ENCODE peak calls at places on chromosome 11, in six cellular contexts. One of them, this sample, is unnamed. For H3K9me2, the result is how much of the 10 kb centered on the place peaks cover.

GRCh38 chr11:2807276-2807681 is 78.3 kb downstream of the CDKN1C start:
- DNase-seq in HCT116: no peak
- DNase-seq in GM23338: no peak
- DNase-seq in SK-N-SH: peak
- DNase-seq in OCI-LY7: no peak
- DNase-seq in GM23248: no peak
- DNase-seq in this sample: no peak

GRCh38 chr11:70771099-70771885 is 373.0 kb downstream of the CTTN start:
- DNase-seq in GM23248: no peak
- DNase-seq in HCT116: no peak
- DNase-seq in OCI-LY7: no peak
- DNase-seq in GM23338: peak
- DNase-seq in SK-N-SH: no peak
- DNase-seq in this sample: no peak

GRCh38 chr11:65541093-65542010 is 16.5 kb downstream of the SCYL1 start:
- DNase-seq in SK-N-SH: no peak
- DNase-seq in GM23248: no peak
- DNase-seq in GM23338: no peak
- DNase-seq in OCI-LY7: peak
- DNase-seq in HCT116: no peak
- DNase-seq in this sample: no peak

GRCh38 chr11:66071326-66071870 is 1.3 kb downstream of the PACS1 start:
- DNase-seq in HCT116: no peak
- DNase-seq in GM23248: peak
- DNase-seq in SK-N-SH: no peak
- DNase-seq in GM23338: no peak
- DNase-seq in OCI-LY7: no peak
- DNase-seq in this sample: peak

GRCh38 chr11:33723238-33723881 is 12.9 kb downstream of the CD59 start:
- DNase-seq in HCT116: peak
- DNase-seq in SK-N-SH: no peak
- DNase-seq in OCI-LY7: no peak
- DNase-seq in GM23338: no peak
- DNase-seq in GM23248: peak
- DNase-seq in this sample: no peak

GRCh38 chr11:128394436-128395089 is 192.8 kb downstream of the ETS1 start:
- DNase-seq in GM23248: peak
- DNase-seq in SK-N-SH: peak
- DNase-seq in OCI-LY7: no peak
- DNase-seq in HCT116: no peak
- DNase-seq in GM23338: no peak
- DNase-seq in this sample: no peak

GRCh38 chr11:128451651-128452470 is 135.5 kb downstream of the ETS1 start:
- DNase-seq in GM23338: peak
- DNase-seq in OCI-LY7: no peak
- DNase-seq in HCT116: no peak
- DNase-seq in SK-N-SH: no peak
- DNase-seq in GM23248: no peak
- DNase-seq in this sample: no peak

GRCh38 chr11:12195773-12196172 is 85.4 kb downstream of the MICAL2 start:
- DNase-seq in OCI-LY7: no peak
- DNase-seq in GM23248: no peak
- DNase-seq in SK-N-SH: no peak
- DNase-seq in GM23338: no peak
- DNase-seq in HCT116: no peak
- DNase-seq in this sample: no peak

GRCh38 chr11:72605958-72606357 is 68.3 kb downstream of the PDE2A start:
- DNase-seq in OCI-LY7: no peak
- DNase-seq in GM23248: no peak
- DNase-seq in SK-N-SH: no peak
- DNase-seq in GM23338: no peak
- DNase-seq in HCT116: no peak
- DNase-seq in this sample: no peak

GRCh38 chr11:27470166-27470565 is 2.4 kb downstream of the LGR4 start:
- DNase-seq in GM23338: no peak
- DNase-seq in SK-N-SH: no peak
- DNase-seq in GM23248: peak
- DNase-seq in OCI-LY7: no peak
- DNase-seq in HCT116: no peak
- DNase-seq in this sample: no peak

GRCh38 chr11:20050048-20050447 is 110.2 kb downstream of the DBX1 start:
- DNase-seq in HCT116: no peak
- DNase-seq in OCI-LY7: no peak
- DNase-seq in SK-N-SH: no peak
- DNase-seq in GM23338: peak
- DNase-seq in GM23248: no peak
- DNase-seq in this sample: no peak

GRCh38 chr11:79397252-79397651 is 43.6 kb downstream of the TENM4 start:
- DNase-seq in GM23248: peak
- DNase-seq in HCT116: no peak
- DNase-seq in GM23338: no peak
- DNase-seq in SK-N-SH: no peak
- DNase-seq in OCI-LY7: no peak
- DNase-seq in this sample: no peak

GRCh38 chr11:28760676-28761390 is 652.6 kb downstream of the METTL15 start:
- DNase-seq in GM23248: peak
- DNase-seq in GM23338: no peak
- DNase-seq in HCT116: no peak
- DNase-seq in SK-N-SH: no peak
- DNase-seq in OCI-LY7: no peak
- DNase-seq in this sample: no peak
- H3K9me2 ChIP-seq in GM23248: under half
- H3K9me2 ChIP-seq in GM23338: under half
- H3K9me2 ChIP-seq in HCT116: under half
- H3K9me2 ChIP-seq in SK-N-SH: under half
- H3K9me2 ChIP-seq in OCI-LY7: under half
- H3K9me2 ChIP-seq in this sample: under half

GRCh38 chr11:82634091-82634490 is 99.6 kb downstream of the FAM181B start:
- DNase-seq in GM23338: no peak
- DNase-seq in OCI-LY7: no peak
- DNase-seq in GM23248: no peak
- DNase-seq in HCT116: no peak
- DNase-seq in SK-N-SH: no peak
- DNase-seq in this sample: no peak
- H3K9me2 ChIP-seq in GM23338: under half
- H3K9me2 ChIP-seq in OCI-LY7: under half
- H3K9me2 ChIP-seq in GM23248: under half
- H3K9me2 ChIP-seq in HCT116: under half
- H3K9me2 ChIP-seq in SK-N-SH: under half
- H3K9me2 ChIP-seq in this sample: under half

GRCh38 chr11:3810951-3811350 is 2.6 kb downstream of the PGAP2 start:
- DNase-seq in SK-N-SH: no peak
- DNase-seq in GM23248: peak
- DNase-seq in OCI-LY7: no peak
- DNase-seq in GM23338: no peak
- DNase-seq in HCT116: no peak
- DNase-seq in this sample: no peak

GRCh38 chr11:3810446-3810845 is 2.1 kb downstream of the PGAP2 start:
- DNase-seq in HCT116: no peak
- DNase-seq in OCI-LY7: no peak
- DNase-seq in GM23338: no peak
- DNase-seq in GM23248: no peak
- DNase-seq in SK-N-SH: no peak
- DNase-seq in this sample: no peak

GRCh38 chr11:3807856-3808845 is at the start of gene PGAP2:
- DNase-seq in OCI-LY7: peak
- DNase-seq in SK-N-SH: peak
- DNase-seq in GM23338: peak
- DNase-seq in GM23248: peak
- DNase-seq in HCT116: peak
- DNase-seq in this sample: peak

GRCh38 chr11:3809624-3809928 is 1.2 kb downstream of the PGAP2 start:
- DNase-seq in SK-N-SH: no peak
- DNase-seq in OCI-LY7: no peak
- DNase-seq in GM23338: peak
- DNase-seq in HCT116: no peak
- DNase-seq in GM23248: no peak
- DNase-seq in this sample: no peak

DNA sequence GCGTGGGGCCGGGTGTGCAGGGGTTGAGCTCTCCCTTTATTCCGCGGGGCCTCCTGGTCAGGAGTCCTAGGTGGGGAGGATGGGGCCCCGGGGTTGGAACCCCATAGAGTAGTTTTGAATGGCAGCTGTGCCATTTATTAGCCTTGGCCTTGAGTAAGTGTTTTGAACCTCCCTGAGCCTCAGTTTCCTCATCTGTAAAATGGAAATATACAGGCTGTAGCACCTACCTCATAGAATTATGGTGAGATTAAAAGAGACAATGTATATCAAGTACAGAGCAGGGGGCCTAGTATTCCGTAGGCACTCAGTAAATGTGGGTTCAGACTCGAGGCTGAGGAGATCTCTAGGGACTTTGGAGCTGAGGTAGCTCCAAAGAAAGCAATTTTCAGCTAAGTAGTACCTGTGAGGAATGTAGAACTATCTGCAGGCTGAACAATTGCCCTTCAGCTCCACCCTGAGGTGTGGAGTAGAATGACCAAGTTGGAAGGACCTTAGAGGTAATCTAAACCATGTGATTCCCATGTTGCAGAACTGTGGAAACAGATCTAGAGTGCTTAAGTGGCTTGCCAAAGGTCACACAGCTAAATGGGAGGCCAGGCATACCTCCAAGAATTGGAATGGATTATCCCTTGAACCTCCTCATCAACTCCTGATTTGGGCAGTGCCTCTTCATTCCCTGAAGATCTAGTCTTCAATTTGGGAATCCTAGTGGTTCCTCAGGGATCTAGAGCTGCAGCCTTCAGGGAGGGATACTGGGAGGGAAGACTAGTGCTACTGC is 675 bp downstream of the PGAP2 start:
- DNase-seq in OCI-LY7: peak
- DNase-seq in GM23338: peak
- DNase-seq in GM23248: peak
- DNase-seq in SK-N-SH: peak
- DNase-seq in HCT116: peak
- DNase-seq in this sample: peak
- H3K9me2 ChIP-seq in OCI-LY7: under half
- H3K9me2 ChIP-seq in GM23338: under half
- H3K9me2 ChIP-seq in GM23248: under half
- H3K9me2 ChIP-seq in SK-N-SH: under half
- H3K9me2 ChIP-seq in HCT116: under half
- H3K9me2 ChIP-seq in this sample: under half

GRCh38 chr11:44774736-44775135 is 48.0 kb downstream of the TSPAN18 start:
- DNase-seq in GM23338: no peak
- DNase-seq in SK-N-SH: no peak
- DNase-seq in HCT116: no peak
- DNase-seq in OCI-LY7: no peak
- DNase-seq in GM23248: no peak
- DNase-seq in this sample: no peak
- H3K9me2 ChIP-seq in GM23338: under half
- H3K9me2 ChIP-seq in SK-N-SH: under half
- H3K9me2 ChIP-seq in HCT116: under half
- H3K9me2 ChIP-seq in OCI-LY7: under half
- H3K9me2 ChIP-seq in GM23248: under half
- H3K9me2 ChIP-seq in this sample: under half

DNA sequence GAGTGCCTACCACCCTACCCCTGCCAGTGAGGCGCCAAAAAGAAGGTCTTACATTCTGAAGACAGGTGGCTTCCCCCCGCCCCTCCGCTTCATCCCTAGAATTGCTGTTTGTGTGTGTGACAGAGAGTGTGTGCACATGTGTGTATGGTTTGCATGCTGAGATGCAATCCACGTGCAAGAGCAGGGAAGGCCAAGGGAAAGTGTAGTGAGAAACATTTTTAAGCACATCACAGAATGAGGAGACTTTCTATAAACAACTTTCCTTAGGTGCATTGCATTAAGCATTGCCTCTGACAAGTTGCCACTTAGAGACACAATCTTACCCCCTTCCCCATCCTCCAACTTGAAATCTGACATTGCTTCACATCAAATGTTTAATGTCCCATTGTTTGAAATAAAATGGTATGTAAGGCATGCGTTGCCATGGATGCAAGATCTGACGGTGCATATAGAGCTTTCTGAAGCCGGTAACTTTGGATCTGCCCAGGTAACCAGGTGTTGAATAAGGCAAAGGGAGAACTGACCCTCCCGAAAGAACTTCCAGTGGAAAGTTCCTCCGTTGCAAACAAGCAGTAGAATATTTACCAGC is 21.4 kb downstream of the FJX1 start:
- DNase-seq in OCI-LY7: no peak
- DNase-seq in GM23248: no peak
- DNase-seq in GM23338: peak
- DNase-seq in SK-N-SH: no peak
- DNase-seq in HCT116: no peak
- DNase-seq in this sample: no peak
- H3K9me2 ChIP-seq in OCI-LY7: under half
- H3K9me2 ChIP-seq in GM23248: under half
- H3K9me2 ChIP-seq in GM23338: under half
- H3K9me2 ChIP-seq in SK-N-SH: under half
- H3K9me2 ChIP-seq in HCT116: under half
- H3K9me2 ChIP-seq in this sample: under half

DNA sequence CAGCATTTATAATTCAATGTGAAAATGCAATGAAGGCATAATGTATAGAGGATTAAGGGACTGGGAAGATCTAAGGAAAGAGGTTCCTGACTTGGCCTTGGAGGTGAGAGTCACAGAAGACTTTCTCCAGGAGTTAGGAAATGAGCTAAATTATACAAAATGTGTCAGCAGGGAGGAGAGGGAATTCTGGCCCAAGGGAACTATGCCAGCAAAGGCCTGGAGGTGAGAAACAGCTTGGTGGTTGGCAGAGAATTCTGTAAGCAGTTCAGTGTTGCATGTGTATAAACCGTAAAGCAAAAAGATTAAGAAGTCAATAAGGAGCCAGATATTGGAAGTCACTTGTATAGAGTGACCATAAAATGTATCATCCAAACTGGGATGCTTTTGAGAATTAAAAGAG is 142.2 kb upstream of the SESN3 start:
- DNase-seq in SK-N-SH: no peak
- DNase-seq in GM23338: no peak
- DNase-seq in GM23248: no peak
- DNase-seq in OCI-LY7: no peak
- DNase-seq in HCT116: no peak
- DNase-seq in this sample: no peak
- H3K9me2 ChIP-seq in SK-N-SH: under half
- H3K9me2 ChIP-seq in GM23338: under half
- H3K9me2 ChIP-seq in GM23248: under half
- H3K9me2 ChIP-seq in OCI-LY7: under half
- H3K9me2 ChIP-seq in HCT116: under half
- H3K9me2 ChIP-seq in this sample: under half

GRCh38 chr11:14308114-14308896 is 50.7 kb downstream of the RRAS2 start:
- DNase-seq in GM23248: peak
- DNase-seq in SK-N-SH: peak
- DNase-seq in OCI-LY7: peak
- DNase-seq in GM23338: peak
- DNase-seq in HCT116: peak
- DNase-seq in this sample: peak

GRCh38 chr11:14304601-14305000 is 54.4 kb downstream of the RRAS2 start:
- DNase-seq in SK-N-SH: no peak
- DNase-seq in GM23248: no peak
- DNase-seq in GM23338: peak
- DNase-seq in OCI-LY7: no peak
- DNase-seq in HCT116: no peak
- DNase-seq in this sample: no peak

GRCh38 chr11:14308897-14309387 is 50.0 kb downstream of the RRAS2 start:
- DNase-seq in GM23338: no peak
- DNase-seq in HCT116: no peak
- DNase-seq in GM23248: no peak
- DNase-seq in SK-N-SH: no peak
- DNase-seq in OCI-LY7: no peak
- DNase-seq in this sample: no peak

GRCh38 chr11:14306481-14306880 is 52.5 kb downstream of the RRAS2 start:
- DNase-seq in SK-N-SH: no peak
- DNase-seq in GM23338: peak
- DNase-seq in OCI-LY7: no peak
- DNase-seq in HCT116: no peak
- DNase-seq in GM23248: peak
- DNase-seq in this sample: no peak

GRCh38 chr11:14305649-14306048 is 53.3 kb downstream of the RRAS2 start:
- DNase-seq in GM23248: no peak
- DNase-seq in HCT116: no peak
- DNase-seq in GM23338: no peak
- DNase-seq in SK-N-SH: no peak
- DNase-seq in OCI-LY7: no peak
- DNase-seq in this sample: no peak
- H3K9me2 ChIP-seq in GM23248: under half
- H3K9me2 ChIP-seq in HCT116: under half
- H3K9me2 ChIP-seq in GM23338: under half
- H3K9me2 ChIP-seq in SK-N-SH: under half
- H3K9me2 ChIP-seq in OCI-LY7: under half
- H3K9me2 ChIP-seq in this sample: under half

This sample was measured in Karpas-422.